ENCODE peak calls at places on chromosomes 7 and 10, in nine cellular contexts. One of them, this sample, is unnamed.

GRCh38 chr7:141012696-141013344 is 1.9 kb downstream of the MRPS33 start:
- DNase-seq in GM23338: no peak
- DNase-seq in astrocyte of the cerebellum: no peak
- DNase-seq in CD8-positive, alpha-beta T cell: no peak
- DNase-seq in B cell: no peak
- DNase-seq in AG09319: no peak
- DNase-seq in WERI-Rb-1: no peak
- DNase-seq in left ventricle myocardium inferior: no peak
- DNase-seq in cardiac fibroblast: no peak
- DNase-seq in this sample: no peak

GRCh38 chr10:60208676-60209269 is 180.9 kb downstream of the ANK3 start:
- DNase-seq in left ventricle myocardium inferior: no peak
- DNase-seq in B cell: no peak
- DNase-seq in astrocyte of the cerebellum: peak
- DNase-seq in WERI-Rb-1: no peak
- DNase-seq in cardiac fibroblast: peak
- DNase-seq in CD8-positive, alpha-beta T cell: no peak
- DNase-seq in AG09319: peak
- DNase-seq in GM23338: peak
- DNase-seq in this sample: no peak

GRCh38 chr7:134831862-134832261 is 52.4 kb downstream of the CALD1 start:
- DNase-seq in WERI-Rb-1: no peak
- DNase-seq in AG09319: no peak
- DNase-seq in B cell: no peak
- DNase-seq in CD8-positive, alpha-beta T cell: no peak
- DNase-seq in astrocyte of the cerebellum: no peak
- DNase-seq in left ventricle myocardium inferior: peak
- DNase-seq in GM23338: no peak
- DNase-seq in cardiac fibroblast: peak
- DNase-seq in this sample: no peak

GRCh38 chr10:43226851-43227845 is 39.7 kb downstream of the RASGEF1A start:
- DNase-seq in cardiac fibroblast: no peak
- DNase-seq in AG09319: no peak
- DNase-seq in CD8-positive, alpha-beta T cell: no peak
- DNase-seq in left ventricle myocardium inferior: peak
- DNase-seq in WERI-Rb-1: peak
- DNase-seq in astrocyte of the cerebellum: no peak
- DNase-seq in GM23338: no peak
- DNase-seq in B cell: no peak
- DNase-seq in this sample: no peak

GRCh38 chr10:404341-404740 is 269.1 kb downstream of the ZMYND11 start:
- DNase-seq in B cell: no peak
- DNase-seq in cardiac fibroblast: peak
- DNase-seq in AG09319: peak
- DNase-seq in WERI-Rb-1: no peak
- DNase-seq in astrocyte of the cerebellum: no peak
- DNase-seq in CD8-positive, alpha-beta T cell: no peak
- DNase-seq in GM23338: no peak
- DNase-seq in left ventricle myocardium inferior: no peak
- DNase-seq in this sample: no peak

GRCh38 chr10:42987121-42987541 is 89.7 kb upstream of the RET start:
- DNase-seq in astrocyte of the cerebellum: no peak
- DNase-seq in B cell: peak
- DNase-seq in CD8-positive, alpha-beta T cell: no peak
- DNase-seq in left ventricle myocardium inferior: no peak
- DNase-seq in GM23338: no peak
- DNase-seq in AG09319: no peak
- DNase-seq in WERI-Rb-1: no peak
- DNase-seq in cardiac fibroblast: no peak
- DNase-seq in this sample: peak

GRCh38 chr7:77258014-77258413 is 58.4 kb upstream of the FGL2 start:
- DNase-seq in WERI-Rb-1: peak
- DNase-seq in left ventricle myocardium inferior: no peak
- DNase-seq in B cell: no peak
- DNase-seq in astrocyte of the cerebellum: no peak
- DNase-seq in CD8-positive, alpha-beta T cell: no peak
- DNase-seq in AG09319: no peak
- DNase-seq in cardiac fibroblast: no peak
- DNase-seq in GM23338: no peak
- DNase-seq in this sample: no peak

GRCh38 chr7:140237390-140237789 is 60.6 kb upstream of the KDM7A start:
- DNase-seq in GM23338: no peak
- DNase-seq in AG09319: no peak
- DNase-seq in left ventricle myocardium inferior: no peak
- DNase-seq in CD8-positive, alpha-beta T cell: no peak
- DNase-seq in B cell: no peak
- DNase-seq in astrocyte of the cerebellum: no peak
- DNase-seq in cardiac fibroblast: no peak
- DNase-seq in WERI-Rb-1: no peak
- DNase-seq in this sample: no peak

GRCh38 chr7:15556706-15557105 is 5.1 kb downstream of the AGMO start:
- DNase-seq in CD8-positive, alpha-beta T cell: no peak
- DNase-seq in B cell: no peak
- DNase-seq in astrocyte of the cerebellum: no peak
- DNase-seq in cardiac fibroblast: no peak
- DNase-seq in GM23338: no peak
- DNase-seq in WERI-Rb-1: no peak
- DNase-seq in AG09319: no peak
- DNase-seq in left ventricle myocardium inferior: no peak
- DNase-seq in this sample: no peak

GRCh38 chr7:15554744-15555143 is 7.1 kb downstream of the AGMO start:
- DNase-seq in astrocyte of the cerebellum: no peak
- DNase-seq in cardiac fibroblast: no peak
- DNase-seq in B cell: no peak
- DNase-seq in GM23338: no peak
- DNase-seq in left ventricle myocardium inferior: no peak
- DNase-seq in CD8-positive, alpha-beta T cell: no peak
- DNase-seq in WERI-Rb-1: no peak
- DNase-seq in AG09319: no peak
- DNase-seq in this sample: no peak

GRCh38 chr7:15557186-15557585 is 4.6 kb downstream of the AGMO start:
- DNase-seq in WERI-Rb-1: peak
- DNase-seq in GM23338: no peak
- DNase-seq in B cell: no peak
- DNase-seq in astrocyte of the cerebellum: no peak
- DNase-seq in left ventricle myocardium inferior: no peak
- DNase-seq in cardiac fibroblast: no peak
- DNase-seq in CD8-positive, alpha-beta T cell: no peak
- DNase-seq in AG09319: no peak
- DNase-seq in this sample: no peak

GRCh38 chr7:15554081-15554480 is 7.7 kb downstream of the AGMO start:
- DNase-seq in astrocyte of the cerebellum: no peak
- DNase-seq in B cell: no peak
- DNase-seq in CD8-positive, alpha-beta T cell: no peak
- DNase-seq in cardiac fibroblast: no peak
- DNase-seq in left ventricle myocardium inferior: no peak
- DNase-seq in AG09319: no peak
- DNase-seq in GM23338: no peak
- DNase-seq in WERI-Rb-1: no peak
- DNase-seq in this sample: no peak

GRCh38 chr7:15555385-15555859 is 6.4 kb downstream of the AGMO start:
- DNase-seq in astrocyte of the cerebellum: no peak
- DNase-seq in CD8-positive, alpha-beta T cell: no peak
- DNase-seq in cardiac fibroblast: peak
- DNase-seq in AG09319: no peak
- DNase-seq in GM23338: no peak
- DNase-seq in WERI-Rb-1: no peak
- DNase-seq in left ventricle myocardium inferior: no peak
- DNase-seq in B cell: no peak
- DNase-seq in this sample: no peak
- TF ChIP-seq CTCF in astrocyte of the cerebellum: peak
- TF ChIP-seq CTCF in CD8-positive, alpha-beta T cell: no peak
- TF ChIP-seq CTCF in cardiac fibroblast: peak
- TF ChIP-seq CTCF in AG09319: peak
- TF ChIP-seq CTCF in GM23338: no peak
- TF ChIP-seq CTCF in WERI-Rb-1: no peak
- TF ChIP-seq CTCF in left ventricle myocardium inferior: peak
- TF ChIP-seq CTCF in B cell: no peak
- TF ChIP-seq CTCF in this sample: no peak

GRCh38 chr7:30175171-30175570 is 40.4 kb downstream of the MTURN start:
- DNase-seq in GM23338: no peak
- DNase-seq in left ventricle myocardium inferior: no peak
- DNase-seq in B cell: no peak
- DNase-seq in CD8-positive, alpha-beta T cell: no peak
- DNase-seq in AG09319: no peak
- DNase-seq in cardiac fibroblast: peak
- DNase-seq in astrocyte of the cerebellum: no peak
- DNase-seq in WERI-Rb-1: no peak
- DNase-seq in this sample: no peak

GRCh38 chr7:30172451-30172850 is 37.7 kb downstream of the MTURN start:
- DNase-seq in AG09319: no peak
- DNase-seq in B cell: no peak
- DNase-seq in left ventricle myocardium inferior: no peak
- DNase-seq in GM23338: no peak
- DNase-seq in astrocyte of the cerebellum: no peak
- DNase-seq in WERI-Rb-1: no peak
- DNase-seq in CD8-positive, alpha-beta T cell: no peak
- DNase-seq in cardiac fibroblast: no peak
- DNase-seq in this sample: no peak

GRCh38 chr7:30170460-30171197 is 35.8 kb downstream of the MTURN start:
- DNase-seq in GM23338: no peak
- DNase-seq in left ventricle myocardium inferior: no peak
- DNase-seq in cardiac fibroblast: no peak
- DNase-seq in astrocyte of the cerebellum: no peak
- DNase-seq in CD8-positive, alpha-beta T cell: no peak
- DNase-seq in WERI-Rb-1: no peak
- DNase-seq in AG09319: no peak
- DNase-seq in B cell: no peak
- DNase-seq in this sample: no peak

GRCh38 chr7:30171753-30172447 is 37.1 kb downstream of the MTURN start:
- DNase-seq in WERI-Rb-1: peak
- DNase-seq in GM23338: no peak
- DNase-seq in AG09319: no peak
- DNase-seq in astrocyte of the cerebellum: no peak
- DNase-seq in cardiac fibroblast: no peak
- DNase-seq in B cell: no peak
- DNase-seq in left ventricle myocardium inferior: no peak
- DNase-seq in CD8-positive, alpha-beta T cell: no peak
- DNase-seq in this sample: no peak

GRCh38 chr7:30173058-30173897 is 38.5 kb downstream of the MTURN start:
- DNase-seq in astrocyte of the cerebellum: peak
- DNase-seq in left ventricle myocardium inferior: peak
- DNase-seq in CD8-positive, alpha-beta T cell: no peak
- DNase-seq in cardiac fibroblast: peak
- DNase-seq in B cell: no peak
- DNase-seq in AG09319: peak
- DNase-seq in GM23338: no peak
- DNase-seq in WERI-Rb-1: peak
- DNase-seq in this sample: no peak
- TF ChIP-seq CTCF in astrocyte of the cerebellum: peak
- TF ChIP-seq CTCF in left ventricle myocardium inferior: peak
- TF ChIP-seq CTCF in CD8-positive, alpha-beta T cell: no peak
- TF ChIP-seq CTCF in cardiac fibroblast: no peak
- TF ChIP-seq CTCF in B cell: no peak
- TF ChIP-seq CTCF in AG09319: peak
- TF ChIP-seq CTCF in GM23338: peak
- TF ChIP-seq CTCF in WERI-Rb-1: peak
- TF ChIP-seq CTCF in this sample: no peak

GRCh38 chr10:117686606-117687005 is 144.1 kb downstream of the EMX2 start:
- DNase-seq in left ventricle myocardium inferior: no peak
- DNase-seq in GM23338: peak
- DNase-seq in AG09319: no peak
- DNase-seq in WERI-Rb-1: no peak
- DNase-seq in astrocyte of the cerebellum: no peak
- DNase-seq in cardiac fibroblast: no peak
- DNase-seq in CD8-positive, alpha-beta T cell: no peak
- DNase-seq in B cell: no peak
- DNase-seq in this sample: no peak

GRCh38 chr10:117688358-117688757 is 145.8 kb downstream of the EMX2 start:
- DNase-seq in astrocyte of the cerebellum: no peak
- DNase-seq in WERI-Rb-1: no peak
- DNase-seq in AG09319: no peak
- DNase-seq in B cell: no peak
- DNase-seq in CD8-positive, alpha-beta T cell: no peak
- DNase-seq in GM23338: no peak
- DNase-seq in cardiac fibroblast: no peak
- DNase-seq in left ventricle myocardium inferior: no peak
- DNase-seq in this sample: no peak

GRCh38 chr10:117685431-117685830 is 142.9 kb downstream of the EMX2 start:
- DNase-seq in GM23338: no peak
- DNase-seq in cardiac fibroblast: no peak
- DNase-seq in astrocyte of the cerebellum: no peak
- DNase-seq in WERI-Rb-1: no peak
- DNase-seq in B cell: no peak
- DNase-seq in left ventricle myocardium inferior: no peak
- DNase-seq in CD8-positive, alpha-beta T cell: no peak
- DNase-seq in AG09319: no peak
- DNase-seq in this sample: no peak

GRCh38 chr10:117684211-117684610 is 141.7 kb downstream of the EMX2 start:
- DNase-seq in AG09319: no peak
- DNase-seq in B cell: no peak
- DNase-seq in left ventricle myocardium inferior: no peak
- DNase-seq in WERI-Rb-1: no peak
- DNase-seq in CD8-positive, alpha-beta T cell: no peak
- DNase-seq in GM23338: no peak
- DNase-seq in astrocyte of the cerebellum: no peak
- DNase-seq in cardiac fibroblast: no peak
- DNase-seq in this sample: no peak

GRCh38 chr10:117684673-117685211 is 142.2 kb downstream of the EMX2 start:
- DNase-seq in WERI-Rb-1: no peak
- DNase-seq in left ventricle myocardium inferior: peak
- DNase-seq in AG09319: no peak
- DNase-seq in astrocyte of the cerebellum: no peak
- DNase-seq in cardiac fibroblast: peak
- DNase-seq in B cell: no peak
- DNase-seq in GM23338: peak
- DNase-seq in CD8-positive, alpha-beta T cell: no peak
- DNase-seq in this sample: peak
- TF ChIP-seq CTCF in WERI-Rb-1: no peak
- TF ChIP-seq CTCF in left ventricle myocardium inferior: no peak
- TF ChIP-seq CTCF in AG09319: no peak
- TF ChIP-seq CTCF in astrocyte of the cerebellum: no peak
- TF ChIP-seq CTCF in cardiac fibroblast: no peak
- TF ChIP-seq CTCF in B cell: no peak
- TF ChIP-seq CTCF in GM23338: peak
- TF ChIP-seq CTCF in CD8-positive, alpha-beta T cell: no peak
- TF ChIP-seq CTCF in this sample: peak

DNA sequence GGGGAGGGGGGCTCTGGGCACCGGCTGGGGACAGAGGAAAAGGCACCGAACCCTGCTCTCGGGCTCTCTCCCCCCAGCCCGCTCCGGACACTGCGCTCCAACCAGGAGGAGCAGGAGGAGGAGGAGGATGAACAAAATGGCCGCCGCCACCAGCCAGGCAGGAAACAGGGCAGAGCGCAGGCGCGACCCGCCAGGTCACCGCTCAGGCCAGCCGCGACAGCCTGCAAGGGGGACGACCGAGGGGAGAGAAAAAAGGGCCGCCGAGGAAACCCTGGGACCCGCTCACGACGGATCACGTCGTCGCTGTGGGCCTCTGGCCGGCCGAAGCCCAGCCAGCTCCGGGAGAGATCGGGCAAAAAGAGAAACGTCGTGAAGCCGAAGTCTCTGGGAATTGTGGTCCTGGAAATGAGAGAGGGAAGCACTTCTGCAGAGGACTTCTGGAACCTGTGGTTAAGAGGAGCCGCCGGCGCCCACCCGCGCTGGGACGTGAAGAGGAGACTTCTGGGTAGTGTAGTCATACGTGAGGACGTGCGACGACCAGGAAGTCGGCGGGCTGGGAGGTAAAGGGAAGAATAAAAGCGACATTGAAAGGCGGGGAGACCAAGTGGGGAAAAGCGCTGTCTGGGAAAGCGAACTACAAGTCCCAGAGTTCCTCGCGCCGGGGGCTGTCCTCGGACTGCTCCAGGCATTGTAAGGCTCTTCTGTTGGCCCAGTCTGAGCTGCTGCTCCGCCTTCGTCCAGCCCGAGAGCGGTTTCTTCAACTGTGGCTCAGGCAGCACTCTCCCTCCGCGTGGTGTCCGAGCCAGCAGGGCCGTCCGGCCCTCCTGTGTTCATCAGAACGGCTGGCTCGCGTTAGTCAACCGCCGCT is at the start of gene TIAL1:
- DNase-seq in WERI-Rb-1: peak
- DNase-seq in CD8-positive, alpha-beta T cell: peak
- DNase-seq in GM23338: peak
- DNase-seq in left ventricle myocardium inferior: peak
- DNase-seq in B cell: peak
- DNase-seq in AG09319: peak
- DNase-seq in cardiac fibroblast: peak
- DNase-seq in astrocyte of the cerebellum: peak
- DNase-seq in this sample: peak
- TF ChIP-seq CTCF in WERI-Rb-1: no peak
- TF ChIP-seq CTCF in CD8-positive, alpha-beta T cell: no peak
- TF ChIP-seq CTCF in GM23338: no peak
- TF ChIP-seq CTCF in left ventricle myocardium inferior: no peak
- TF ChIP-seq CTCF in B cell: no peak
- TF ChIP-seq CTCF in AG09319: no peak
- TF ChIP-seq CTCF in cardiac fibroblast: no peak
- TF ChIP-seq CTCF in astrocyte of the cerebellum: no peak
- TF ChIP-seq CTCF in this sample: no peak

This sample was measured in GM13976.